ENCODE peak calls at places on chromosomes 6 and 20, in nine cellular contexts. I, X, A, T, D, U, N, F and E are unnamed samples.
A peak's percentile ranks its signal among the peaks of the same experiment; 100 is the strongest.

GRCh38 chr6:16681260-16681873 is 79.9 kb downstream of the ATXN1 start:
- DNase-seq in I (no peak), X (no peak), U (no peak), D (no peak), A (no peak), T (peak; percentile 42), N (no peak), F (peak; percentile 97), E (no peak)

GRCh38 chr20:8510808-8511207 is 378.7 kb downstream of the PLCB1 start:
- DNase-seq in A (no peak), U (no peak), D (no peak), X (no peak), N (no peak), F (no peak), I (no peak), T (no peak), E (no peak)

GRCh38 chr6:96991618-96992355 is 67.3 kb downstream of the KLHL32 start:
- DNase-seq in N (no peak), I (no peak), D (no peak), F (no peak), X (no peak), U (no peak), A (no peak), T (no peak), E (no peak)

GRCh38 chr6:165704001-165704748 is 41.1 kb upstream of the PDE10A start:
- DNase-seq in A (no peak), U (no peak), T (no peak), X (no peak), N (no peak), D (no peak), F (peak; percentile 34), I (no peak), E (no peak)

GRCh38 chr6:166351715-166352285 is 9.5 kb upstream of the SFT2D1 start:
- DNase-seq in I (no peak), D (no peak), N (no peak), T (no peak), U (no peak), A (no peak), X (no peak), F (no peak), E (no peak)

GRCh38 chr6:49499121-49499520 is 602 bp upstream of the GLYATL3 start:
- DNase-seq in U (no peak), D (no peak), I (no peak), A (no peak), T (no peak), X (no peak), N (no peak), F (no peak), E (no peak)

GRCh38 chr20:14925286-14925685 is 587.9 kb upstream of the FLRT3 start:
- DNase-seq in X (no peak), A (no peak), T (no peak), U (no peak), I (no peak), N (no peak), D (no peak), F (peak; percentile 29), E (no peak)

GRCh38 chr6:149696904-149697303 is 21.0 kb downstream of the LATS1 start:
- DNase-seq in F (peak; percentile 41), N (no peak), I (no peak), T (no peak), U (no peak), A (no peak), X (no peak), D (no peak), E (no peak)

GRCh38 chr6:34226066-34226465 is 10.6 kb upstream of the HMGA1 start:
- DNase-seq in F (no peak), X (no peak), N (no peak), U (no peak), T (no peak), I (no peak), D (no peak), A (no peak), E (no peak)

GRCh38 chr6:34223964-34224940 is 12.4 kb upstream of the HMGA1 start:
- DNase-seq in I (peak; percentile 96), N (peak; percentile 96), F (peak; percentile 95), T (peak; percentile 86), D (peak; percentile 88), U (peak; percentile 96), A (peak; percentile 97), X (peak; percentile 89), E (peak; percentile 89)

GRCh38 chr6:34225551-34225950 is 11.1 kb upstream of the HMGA1 start:
- DNase-seq in X (no peak), I (no peak), F (no peak), D (no peak), N (no peak), U (no peak), A (no peak), T (no peak), E (no peak)

GRCh38 chr6:34226731-34227586 is 9.7 kb upstream of the HMGA1 start:
- DNase-seq in A (no peak), U (no peak), F (no peak), X (no peak), N (no peak), T (no peak), I (no peak), D (no peak), E (no peak)

GRCh38 chr6:34223381-34223963 is 13.2 kb upstream of the HMGA1 start:
- DNase-seq in D (no peak), X (no peak), T (no peak), N (no peak), F (no peak), U (no peak), A (peak; percentile 71), I (peak; percentile 55), E (peak; percentile 29)
- H3K27ac ChIP-seq in D (peak overlapping the region; percentile 33), X (peak overlapping the region; percentile 97), T (peak overlapping the region; percentile 52), N (peak overlapping the region; percentile 100), F (peak overlapping the region; percentile 77), U (peak overlapping the region; percentile 97), A (peak overlapping the region; percentile 93), I (peak overlapping the region; percentile 41), E (peak overlapping the region; percentile 78)

GRCh38 chr20:51303731-51304670 is 238.5 kb downstream of the NFATC2 start:
- DNase-seq in X (no peak), F (no peak), U (no peak), I (no peak), D (no peak), N (no peak), T (no peak), A (no peak), E (no peak)

GRCh38 chr20:51298141-51298540 is 244.4 kb downstream of the NFATC2 start:
- DNase-seq in U (no peak), N (no peak), X (no peak), I (no peak), D (no peak), T (no peak), F (no peak), A (no peak), E (no peak)

GRCh38 chr20:51299413-51299812 is 243.1 kb downstream of the NFATC2 start:
- DNase-seq in X (no peak), D (no peak), I (no peak), T (no peak), F (no peak), U (no peak), N (no peak), A (no peak), E (no peak)

GRCh38 chr20:51301026-51301425 is 241.5 kb downstream of the NFATC2 start:
- DNase-seq in U (no peak), T (no peak), N (no peak), D (no peak), X (no peak), I (no peak), F (no peak), A (no peak), E (no peak)

DNA sequence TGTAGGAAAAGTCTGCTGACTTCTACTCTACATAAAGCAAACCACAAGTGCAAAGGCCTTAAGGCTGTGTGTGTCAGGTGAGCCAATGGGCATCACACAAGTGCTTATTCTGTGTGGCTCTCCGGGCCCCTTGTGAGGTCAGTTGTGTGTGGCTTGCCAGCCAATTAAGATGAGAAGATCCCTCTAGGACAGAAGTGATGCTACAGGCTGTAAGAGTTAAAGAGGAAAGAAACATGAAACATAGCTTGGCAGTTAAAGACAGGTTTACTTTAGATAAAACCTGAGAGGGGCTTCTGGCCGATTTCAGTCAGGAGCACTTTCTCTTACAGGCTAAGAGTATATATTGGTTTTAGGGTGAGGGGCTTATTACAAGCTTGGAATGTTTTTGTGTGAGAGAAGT is 242.4 kb downstream of the NFATC2 start:
- DNase-seq in N (no peak), T (no peak), F (no peak), I (no peak), U (no peak), A (no peak), X (no peak), D (no peak), E (no peak)
- H3K9me3 ChIP-seq in N (no peaks in the 10 kb centered on the region), T (peaks cover 8% of the 10 kb centered on the region), F (no peaks in the 10 kb centered on the region), I (no peaks in the 10 kb centered on the region), U (no peaks in the 10 kb centered on the region), A (peaks cover 6% of the 10 kb centered on the region), X (no peaks in the 10 kb centered on the region), D (no peaks in the 10 kb centered on the region), E (no peaks in the 10 kb centered on the region)

DNA sequence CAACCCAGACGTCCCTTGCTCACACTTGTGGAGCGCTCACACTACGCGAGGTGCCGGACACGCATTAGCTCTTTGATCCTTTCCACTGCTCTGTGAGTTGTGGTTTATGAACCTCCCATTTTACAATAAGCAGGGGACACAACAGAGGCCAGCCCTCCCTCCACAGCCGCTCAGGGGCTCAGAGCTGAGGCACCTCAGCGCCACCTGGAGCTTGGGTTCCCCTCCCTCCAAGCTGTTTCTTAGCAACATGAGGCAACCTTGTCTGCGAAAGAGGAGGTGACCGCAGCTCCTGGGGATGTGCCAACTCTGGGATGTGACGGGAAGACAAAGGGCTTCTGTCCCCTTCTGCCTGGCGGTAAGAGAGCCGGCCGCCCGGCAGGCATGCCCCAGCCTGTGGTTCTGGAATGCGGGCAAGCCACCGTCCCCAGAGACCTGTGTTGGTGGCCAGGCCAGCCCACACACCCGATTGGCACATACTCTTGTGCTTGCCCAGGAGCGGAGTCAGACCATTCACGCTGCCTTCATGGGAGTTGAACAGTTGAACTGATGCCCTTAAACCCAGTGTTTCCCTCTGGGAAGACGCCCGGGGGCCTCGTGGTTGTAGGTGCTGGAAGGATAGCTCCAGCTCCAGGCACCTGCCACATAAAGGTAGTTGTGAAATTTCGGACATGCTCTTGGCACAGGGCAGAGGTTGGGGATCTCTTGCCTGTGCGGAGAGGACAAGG is 44.5 kb downstream of the RBM38 start:
- DNase-seq in I (no peak), X (peak; percentile 35), A (peak; percentile 90), U (peak; percentile 61), D (peak; percentile 47), F (no peak), N (no peak), T (peak; percentile 96), E (no peak)
- H3K27ac ChIP-seq in I (no peak overlapping the region), X (no peak overlapping the region), A (peak overlapping the region; percentile 95), U (no peak overlapping the region), D (no peak overlapping the region), F (no peak overlapping the region), N (no peak overlapping the region), T (no peak overlapping the region), E (peak overlapping the region; percentile 20)

GRCh38 chr6:92887871-92888270 is 531.5 kb downstream of the EPHA7 start:
- DNase-seq in F (no peak), X (no peak), T (no peak), U (no peak), I (no peak), N (no peak), A (no peak), D (no peak), E (no peak)

GRCh38 chr6:92893741-92894140 is 525.6 kb downstream of the EPHA7 start:
- DNase-seq in X (no peak), T (no peak), N (no peak), U (no peak), A (no peak), I (no peak), D (no peak), F (peak; percentile 86), E (no peak)

GRCh38 chr6:92892626-92893025 is 526.7 kb downstream of the EPHA7 start:
- DNase-seq in F (peak; percentile 37), D (no peak), X (no peak), T (no peak), U (no peak), I (no peak), N (no peak), A (no peak), E (no peak)

GRCh38 chr6:92888316-92888715 is 531.0 kb downstream of the EPHA7 start:
- DNase-seq in A (no peak), X (no peak), I (no peak), U (no peak), T (no peak), D (no peak), N (no peak), F (no peak), E (no peak)
- H3K9me3 ChIP-seq in A (peaks cover 10% of the 10 kb centered on the region), X (peaks cover 10% of the 10 kb centered on the region), I (no peaks in the 10 kb centered on the region), U (no peaks in the 10 kb centered on the region), T (no peaks in the 10 kb centered on the region), D (no peaks in the 10 kb centered on the region), N (no peaks in the 10 kb centered on the region), F (no peaks in the 10 kb centered on the region), E (no peaks in the 10 kb centered on the region)